ENCODE peak calls at places on chromosomes 6 and 20, in ten cellular contexts. U is transverse colon; H is colonic mucosa; J is Panc1; W is AG09309; D is cardiac muscle cell; B is CD8-positive, alpha-beta T cell; X is hepatocyte; I is activated CD8-positive, alpha-beta T cell treated with anti-CD3 and anti-CD28 coated beads for 36 hours; Y is uterus. V is an unnamed sample.

GRCh38 chr6:96931198-96931597 is 6.7 kb downstream of the KLHL32 start:
- DNase-seq in D (no peak), X (no peak), I (no peak), B (no peak), Y (no peak), H (no peak), W (no peak), J (no peak), U (no peak), V (no peak)

GRCh38 chr6:62298745-62299392 is 12.8 kb upstream of the KHDRBS2 start:
- DNase-seq in D (no peak), H (no peak), W (no peak), Y (no peak), X (no peak), U (no peak), I (no peak), J (no peak), B (no peak), V (no peak)

GRCh38 chr6:144653885-144654505 is 368.9 kb downstream of the UTRN start:
- DNase-seq in J (no peak), Y (no peak), W (no peak), H (no peak), X (no peak), D (no peak), B (no peak), I (no peak), U (no peak), V (no peak)

GRCh38 chr6:18477301-18477941 is 90.3 kb downstream of the RNF144B start:
- DNase-seq in X (peak; percentile 10), U (no peak), I (no peak), H (no peak), W (no peak), Y (no peak), J (no peak), D (no peak), B (no peak), V (no peak)

GRCh38 chr6:165640767-165641166 is 22.3 kb downstream of the PDE10A start:
- DNase-seq in U (no peak), D (no peak), X (no peak), H (no peak), I (no peak), Y (no peak), J (no peak), B (no peak), W (no peak), V (no peak)

GRCh38 chr6:134764741-134765140 is 185.2 kb downstream of the ALDH8A1 start:
- DNase-seq in J (no peak), U (no peak), H (no peak), W (no peak), Y (no peak), X (no peak), D (no peak), I (no peak), B (no peak), V (no peak)

GRCh38 chr20:49936153-49937022 is at the start of gene RNF114:
- DNase-seq in J (no peak), X (peak; percentile 97), B (peak; percentile 82), W (peak; percentile 52), Y (peak; percentile 91), I (peak; percentile 92), D (peak; percentile 95), U (peak; percentile 95), H (peak; percentile 92), V (peak; percentile 96)

GRCh38 chr6:108526739-108527174 is 34.0 kb upstream of the FOXO3 start:
- DNase-seq in X (peak; percentile 58), J (peak; percentile 42), B (no peak), U (no peak), Y (no peak), I (no peak), D (peak; percentile 42), W (peak; percentile 17), H (no peak), V (no peak)

GRCh38 chr6:121668259-121668658 is 232.8 kb downstream of the GJA1 start:
- DNase-seq in X (no peak), J (no peak), Y (no peak), D (no peak), H (no peak), I (no peak), U (no peak), B (no peak), W (no peak), V (no peak)

GRCh38 chr20:38932457-38933120 is 6.4 kb downstream of the FAM83D start:
- DNase-seq in J (no peak), X (no peak), Y (no peak), U (no peak), B (no peak), W (no peak), I (no peak), H (no peak), D (no peak), V (no peak)

GRCh38 chr6:81767163-81768000 is 14.9 kb upstream of the TENT5A start:
- DNase-seq in U (peak; percentile 33), W (peak; percentile 92), I (no peak), X (no peak), B (no peak), J (no peak), H (peak; percentile 73), D (no peak), Y (no peak), V (no peak)

GRCh38 chr6:40906759-40907158 is 132.3 kb downstream of the UNC5CL start:
- DNase-seq in X (no peak), U (no peak), Y (no peak), B (no peak), W (no peak), D (no peak), I (no peak), H (no peak), J (peak; percentile 59), V (peak; percentile 45)

GRCh38 chr6:48567016-48567415 is 456.0 kb upstream of the PTCHD4 start:
- DNase-seq in X (no peak), Y (no peak), J (no peak), U (no peak), H (no peak), D (no peak), B (no peak), I (no peak), W (no peak), V (no peak)

GRCh38 chr6:27728442-27728841 is 183.8 kb downstream of the OR2B2 start:
- DNase-seq in W (no peak), H (no peak), I (no peak), U (no peak), D (no peak), X (no peak), Y (no peak), B (no peak), J (no peak), V (no peak)

GRCh38 chr6:107621216-107621940 is 131.5 kb downstream of the SOBP start:
- DNase-seq in W (no peak), J (no peak), I (no peak), D (no peak), U (no peak), B (no peak), H (no peak), X (no peak), Y (no peak), V (no peak)

GRCh38 chr6:17038316-17038715 is 63.5 kb upstream of the STMND1 start:
- DNase-seq in B (no peak), U (no peak), I (no peak), Y (no peak), W (peak; percentile 47), D (no peak), X (no peak), H (no peak), J (no peak), V (no peak)

GRCh38 chr6:493840-494239 is 102.3 kb downstream of the IRF4 start:
- DNase-seq in X (no peak), Y (no peak), B (no peak), J (no peak), I (peak; percentile 52), U (no peak), H (no peak), D (no peak), W (no peak), V (no peak)

GRCh38 chr20:22402990-22403859 is 181.1 kb downstream of the FOXA2 start:
- DNase-seq in J (no peak), H (no peak), I (no peak), W (no peak), D (peak; percentile 7), X (peak; percentile 21), Y (no peak), B (no peak), U (no peak), V (no peak)
- TF ChIP-seq CTCF in J (peak; percentile 30), H (no peak), I (no peak), W (no peak), D (no peak), X (no peak), Y (no peak), B (no peak), U (no peak), V (no peak)

GRCh38 chr20:25213566-25214415 is 18.3 kb downstream of the ENTPD6 start:
- DNase-seq in U (no peak), Y (peak; percentile 9), I (no peak), J (no peak), X (no peak), W (no peak), H (no peak), D (no peak), B (no peak), V (no peak)
- TF ChIP-seq CTCF in U (no peak), Y (no peak), I (no peak), J (no peak), X (no peak), W (no peak), H (no peak), D (no peak), B (no peak), V (no peak)

DNA sequence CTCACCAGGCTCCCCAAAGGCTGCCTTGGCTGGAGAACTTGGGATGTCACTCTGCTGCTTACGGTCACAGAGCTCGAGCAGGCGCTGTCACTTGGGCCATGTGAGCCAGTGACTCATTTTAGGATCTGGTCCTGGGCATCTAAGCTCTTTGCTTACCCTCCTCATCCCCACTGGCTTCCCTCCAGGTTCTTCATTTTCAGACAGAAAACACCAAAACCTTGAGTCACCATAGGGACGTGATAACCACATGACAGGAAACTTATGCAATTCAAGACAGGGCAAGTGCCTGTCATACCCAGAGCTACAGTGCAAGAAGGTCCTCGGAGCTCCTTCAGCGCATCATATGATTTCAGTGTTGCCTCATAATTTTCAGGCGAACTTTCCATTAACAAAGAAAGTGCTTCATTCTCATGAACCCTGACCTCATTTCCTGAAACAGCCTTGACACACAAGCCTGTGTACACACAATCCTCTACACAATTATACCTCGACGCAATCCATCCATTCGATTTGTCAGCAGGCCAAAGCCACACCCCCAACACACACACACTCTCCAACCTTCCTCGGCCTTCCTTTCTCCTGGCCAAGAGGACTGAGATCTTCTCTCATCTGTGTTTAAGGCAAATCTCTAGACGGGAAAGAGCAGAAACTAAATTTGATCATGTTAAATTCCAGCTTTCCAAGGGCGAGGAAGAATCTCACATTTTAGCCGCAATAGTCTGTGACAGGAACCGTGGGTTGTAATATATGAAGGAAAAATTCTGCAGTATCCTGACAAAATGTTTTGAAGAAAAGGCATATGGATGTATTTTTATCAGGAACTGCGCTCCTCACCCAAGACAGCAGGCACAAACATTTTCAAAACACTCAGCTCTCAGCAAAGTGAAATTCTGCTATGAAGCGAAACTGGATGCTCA is 25.3 kb downstream of the TBC1D7 start:
- DNase-seq in W (peak; percentile 87), Y (peak; percentile 49), D (no peak), H (peak; percentile 91), X (peak; percentile 68), J (peak; percentile 52), B (no peak), I (peak; percentile 78), U (peak; percentile 82), V (no peak)
- TF ChIP-seq CTCF in W (no peak), Y (no peak), D (no peak), H (no peak), X (no peak), J (no peak), B (no peak), I (no peak), U (no peak), V (no peak)

GRCh38 chr20:7734216-7734615 is 206.0 kb downstream of the HAO1 start:
- DNase-seq in B (no peak), X (no peak), H (no peak), Y (no peak), W (no peak), J (no peak), I (no peak), D (no peak), U (no peak), V (no peak)
- TF ChIP-seq CTCF in B (no peak), X (no peak), H (no peak), Y (no peak), W (no peak), J (no peak), I (no peak), D (no peak), U (no peak), V (no peak)